ENCODE peak calls at places on chromosomes 7 and 10, in ten cellular contexts. One of them, this sample, is unnamed.

GRCh38 chr7:13560441-13560840 is 429.0 kb downstream of the ETV1 start:
- DNase-seq in Calu3: no peak
- DNase-seq in NCI-H748 treated with DMSO at 0.1 percent for 48 hours: no peak
- DNase-seq in HT1080: peak; percentile 61
- DNase-seq in NCI-H1105 treated with DMSO at 0.1 percent for 48 hours: no peak
- DNase-seq in stimulated activated CD8-positive, alpha-beta memory T cell treated with anti-CD3 and anti-CD28 coated beads, Interleukin-15, amount 100 ng/mL, for 48 hours: no peak
- DNase-seq in lung microvascular endothelial cell: no peak
- DNase-seq in SK-MEL-5: no peak
- DNase-seq in T-helper 9 cell: no peak
- DNase-seq in body of pancreas: no peak
- DNase-seq in this sample: no peak

GRCh38 chr7:149883049-149883439 is 9.3 kb downstream of the ATP6V0E2 start:
- DNase-seq in Calu3: no peak
- DNase-seq in NCI-H748 treated with DMSO at 0.1 percent for 48 hours: no peak
- DNase-seq in HT1080: no peak
- DNase-seq in NCI-H1105 treated with DMSO at 0.1 percent for 48 hours: no peak
- DNase-seq in stimulated activated CD8-positive, alpha-beta memory T cell treated with anti-CD3 and anti-CD28 coated beads, Interleukin-15, amount 100 ng/mL, for 48 hours: no peak
- DNase-seq in lung microvascular endothelial cell: no peak
- DNase-seq in SK-MEL-5: no peak
- DNase-seq in T-helper 9 cell: no peak
- DNase-seq in body of pancreas: no peak
- DNase-seq in this sample: no peak

GRCh38 chr10:121485443-121486139 is 112.7 kb downstream of the FGFR2 start:
- DNase-seq in Calu3: no peak
- DNase-seq in NCI-H748 treated with DMSO at 0.1 percent for 48 hours: no peak
- DNase-seq in HT1080: no peak
- DNase-seq in NCI-H1105 treated with DMSO at 0.1 percent for 48 hours: no peak
- DNase-seq in stimulated activated CD8-positive, alpha-beta memory T cell treated with anti-CD3 and anti-CD28 coated beads, Interleukin-15, amount 100 ng/mL, for 48 hours: no peak
- DNase-seq in lung microvascular endothelial cell: no peak
- DNase-seq in SK-MEL-5: no peak
- DNase-seq in T-helper 9 cell: no peak
- DNase-seq in body of pancreas: no peak
- DNase-seq in this sample: no peak

GRCh38 chr10:10551595-10551994 is 466.1 kb upstream of the CELF2 start:
- DNase-seq in Calu3: no peak
- DNase-seq in NCI-H748 treated with DMSO at 0.1 percent for 48 hours: peak; percentile 94
- DNase-seq in HT1080: no peak
- DNase-seq in NCI-H1105 treated with DMSO at 0.1 percent for 48 hours: no peak
- DNase-seq in stimulated activated CD8-positive, alpha-beta memory T cell treated with anti-CD3 and anti-CD28 coated beads, Interleukin-15, amount 100 ng/mL, for 48 hours: no peak
- DNase-seq in lung microvascular endothelial cell: no peak
- DNase-seq in SK-MEL-5: no peak
- DNase-seq in T-helper 9 cell: no peak
- DNase-seq in body of pancreas: no peak
- DNase-seq in this sample: peak; percentile 51

GRCh38 chr10:78617633-78618032 is 451.1 kb upstream of the ZMIZ1 start:
- DNase-seq in Calu3: no peak
- DNase-seq in NCI-H748 treated with DMSO at 0.1 percent for 48 hours: no peak
- DNase-seq in HT1080: no peak
- DNase-seq in NCI-H1105 treated with DMSO at 0.1 percent for 48 hours: no peak
- DNase-seq in stimulated activated CD8-positive, alpha-beta memory T cell treated with anti-CD3 and anti-CD28 coated beads, Interleukin-15, amount 100 ng/mL, for 48 hours: no peak
- DNase-seq in lung microvascular endothelial cell: no peak
- DNase-seq in SK-MEL-5: no peak
- DNase-seq in T-helper 9 cell: no peak
- DNase-seq in body of pancreas: no peak
- DNase-seq in this sample: peak; percentile 50

GRCh38 chr7:29135851-29136250 is 10.5 kb downstream of the CPVL start:
- DNase-seq in Calu3: no peak
- DNase-seq in NCI-H748 treated with DMSO at 0.1 percent for 48 hours: no peak
- DNase-seq in HT1080: no peak
- DNase-seq in NCI-H1105 treated with DMSO at 0.1 percent for 48 hours: no peak
- DNase-seq in stimulated activated CD8-positive, alpha-beta memory T cell treated with anti-CD3 and anti-CD28 coated beads, Interleukin-15, amount 100 ng/mL, for 48 hours: no peak
- DNase-seq in lung microvascular endothelial cell: no peak
- DNase-seq in SK-MEL-5: no peak
- DNase-seq in T-helper 9 cell: no peak
- DNase-seq in body of pancreas: no peak
- DNase-seq in this sample: no peak

GRCh38 chr7:45103958-45104843 is 7.3 kb downstream of the TBRG4 start:
- DNase-seq in Calu3: no peak
- DNase-seq in NCI-H748 treated with DMSO at 0.1 percent for 48 hours: no peak
- DNase-seq in HT1080: no peak
- DNase-seq in NCI-H1105 treated with DMSO at 0.1 percent for 48 hours: no peak
- DNase-seq in stimulated activated CD8-positive, alpha-beta memory T cell treated with anti-CD3 and anti-CD28 coated beads, Interleukin-15, amount 100 ng/mL, for 48 hours: no peak
- DNase-seq in lung microvascular endothelial cell: no peak
- DNase-seq in SK-MEL-5: no peak
- DNase-seq in T-helper 9 cell: no peak
- DNase-seq in body of pancreas: no peak
- DNase-seq in this sample: no peak

GRCh38 chr10:53997953-53998352 is 803.1 kb downstream of the PCDH15 start:
- DNase-seq in Calu3: no peak
- DNase-seq in NCI-H748 treated with DMSO at 0.1 percent for 48 hours: peak; percentile 14
- DNase-seq in HT1080: no peak
- DNase-seq in NCI-H1105 treated with DMSO at 0.1 percent for 48 hours: peak; percentile 20
- DNase-seq in stimulated activated CD8-positive, alpha-beta memory T cell treated with anti-CD3 and anti-CD28 coated beads, Interleukin-15, amount 100 ng/mL, for 48 hours: no peak
- DNase-seq in lung microvascular endothelial cell: no peak
- DNase-seq in SK-MEL-5: peak; percentile 44
- DNase-seq in T-helper 9 cell: no peak
- DNase-seq in body of pancreas: no peak
- DNase-seq in this sample: peak; percentile 15

GRCh38 chr10:6382081-6382480 is 179.3 kb downstream of the PFKFB3 start:
- DNase-seq in Calu3: no peak
- DNase-seq in NCI-H748 treated with DMSO at 0.1 percent for 48 hours: no peak
- DNase-seq in HT1080: peak; percentile 66
- DNase-seq in NCI-H1105 treated with DMSO at 0.1 percent for 48 hours: no peak
- DNase-seq in stimulated activated CD8-positive, alpha-beta memory T cell treated with anti-CD3 and anti-CD28 coated beads, Interleukin-15, amount 100 ng/mL, for 48 hours: no peak
- DNase-seq in lung microvascular endothelial cell: peak; percentile 95
- DNase-seq in SK-MEL-5: no peak
- DNase-seq in T-helper 9 cell: no peak
- DNase-seq in body of pancreas: no peak
- DNase-seq in this sample: no peak

GRCh38 chr10:62049815-62050626 is 148.5 kb downstream of the ARID5B start:
- DNase-seq in Calu3: no peak
- DNase-seq in NCI-H748 treated with DMSO at 0.1 percent for 48 hours: no peak
- DNase-seq in HT1080: no peak
- DNase-seq in NCI-H1105 treated with DMSO at 0.1 percent for 48 hours: no peak
- DNase-seq in stimulated activated CD8-positive, alpha-beta memory T cell treated with anti-CD3 and anti-CD28 coated beads, Interleukin-15, amount 100 ng/mL, for 48 hours: no peak
- DNase-seq in lung microvascular endothelial cell: peak; percentile 50
- DNase-seq in SK-MEL-5: no peak
- DNase-seq in T-helper 9 cell: no peak
- DNase-seq in body of pancreas: no peak
- DNase-seq in this sample: no peak

GRCh38 chr7:112770051-112770450 is 20.1 kb downstream of the TMEM168 start:
- DNase-seq in Calu3: no peak
- DNase-seq in NCI-H748 treated with DMSO at 0.1 percent for 48 hours: no peak
- DNase-seq in HT1080: no peak
- DNase-seq in NCI-H1105 treated with DMSO at 0.1 percent for 48 hours: no peak
- DNase-seq in stimulated activated CD8-positive, alpha-beta memory T cell treated with anti-CD3 and anti-CD28 coated beads, Interleukin-15, amount 100 ng/mL, for 48 hours: no peak
- DNase-seq in lung microvascular endothelial cell: no peak
- DNase-seq in SK-MEL-5: no peak
- DNase-seq in T-helper 9 cell: no peak
- DNase-seq in body of pancreas: no peak
- DNase-seq in this sample: peak; percentile 38

GRCh38 chr7:99040104-99040958 is 103.6 kb downstream of the SMURF1 start:
- DNase-seq in Calu3: peak; percentile 80
- DNase-seq in NCI-H748 treated with DMSO at 0.1 percent for 48 hours: peak; percentile 13
- DNase-seq in HT1080: peak; percentile 71
- DNase-seq in NCI-H1105 treated with DMSO at 0.1 percent for 48 hours: peak; percentile 58
- DNase-seq in stimulated activated CD8-positive, alpha-beta memory T cell treated with anti-CD3 and anti-CD28 coated beads, Interleukin-15, amount 100 ng/mL, for 48 hours: peak; percentile 17
- DNase-seq in lung microvascular endothelial cell: peak; percentile 93
- DNase-seq in SK-MEL-5: peak; percentile 93
- DNase-seq in T-helper 9 cell: peak; percentile 51
- DNase-seq in body of pancreas: peak; percentile 86
- DNase-seq in this sample: peak; percentile 94

GRCh38 chr7:115864082-115864481 is 166.5 kb downstream of the TFEC start:
- DNase-seq in Calu3: no peak
- DNase-seq in NCI-H748 treated with DMSO at 0.1 percent for 48 hours: no peak
- DNase-seq in HT1080: no peak
- DNase-seq in NCI-H1105 treated with DMSO at 0.1 percent for 48 hours: no peak
- DNase-seq in stimulated activated CD8-positive, alpha-beta memory T cell treated with anti-CD3 and anti-CD28 coated beads, Interleukin-15, amount 100 ng/mL, for 48 hours: no peak
- DNase-seq in lung microvascular endothelial cell: no peak
- DNase-seq in SK-MEL-5: no peak
- DNase-seq in T-helper 9 cell: no peak
- DNase-seq in body of pancreas: no peak
- DNase-seq in this sample: no peak

GRCh38 chr10:73433538-73433867 is at the start of gene MSS51:
- DNase-seq in Calu3: no peak
- DNase-seq in NCI-H748 treated with DMSO at 0.1 percent for 48 hours: no peak
- DNase-seq in HT1080: no peak
- DNase-seq in NCI-H1105 treated with DMSO at 0.1 percent for 48 hours: no peak
- DNase-seq in stimulated activated CD8-positive, alpha-beta memory T cell treated with anti-CD3 and anti-CD28 coated beads, Interleukin-15, amount 100 ng/mL, for 48 hours: no peak
- DNase-seq in lung microvascular endothelial cell: no peak
- DNase-seq in SK-MEL-5: no peak
- DNase-seq in T-helper 9 cell: no peak
- DNase-seq in body of pancreas: no peak
- DNase-seq in this sample: no peak

GRCh38 chr10:70255329-70256299 is 22.4 kb upstream of the PPA1 start:
- DNase-seq in Calu3: peak; percentile 89
- DNase-seq in NCI-H748 treated with DMSO at 0.1 percent for 48 hours: no peak
- DNase-seq in HT1080: peak; percentile 93
- DNase-seq in NCI-H1105 treated with DMSO at 0.1 percent for 48 hours: no peak
- DNase-seq in stimulated activated CD8-positive, alpha-beta memory T cell treated with anti-CD3 and anti-CD28 coated beads, Interleukin-15, amount 100 ng/mL, for 48 hours: no peak
- DNase-seq in lung microvascular endothelial cell: peak; percentile 47
- DNase-seq in SK-MEL-5: peak; percentile 91
- DNase-seq in T-helper 9 cell: no peak
- DNase-seq in body of pancreas: no peak
- DNase-seq in this sample: no peak

GRCh38 chr10:59672150-59672875 is 37.3 kb downstream of the SLC16A9 start:
- DNase-seq in Calu3: no peak
- DNase-seq in NCI-H748 treated with DMSO at 0.1 percent for 48 hours: no peak
- DNase-seq in HT1080: no peak
- DNase-seq in NCI-H1105 treated with DMSO at 0.1 percent for 48 hours: no peak
- DNase-seq in stimulated activated CD8-positive, alpha-beta memory T cell treated with anti-CD3 and anti-CD28 coated beads, Interleukin-15, amount 100 ng/mL, for 48 hours: no peak
- DNase-seq in lung microvascular endothelial cell: no peak
- DNase-seq in SK-MEL-5: no peak
- DNase-seq in T-helper 9 cell: no peak
- DNase-seq in body of pancreas: no peak
- DNase-seq in this sample: no peak

GRCh38 chr10:93580824-93581223 is 14.4 kb downstream of the FFAR4 start:
- DNase-seq in Calu3: peak; percentile 23
- DNase-seq in NCI-H748 treated with DMSO at 0.1 percent for 48 hours: no peak
- DNase-seq in HT1080: peak; percentile 29
- DNase-seq in NCI-H1105 treated with DMSO at 0.1 percent for 48 hours: peak; percentile 1
- DNase-seq in stimulated activated CD8-positive, alpha-beta memory T cell treated with anti-CD3 and anti-CD28 coated beads, Interleukin-15, amount 100 ng/mL, for 48 hours: no peak
- DNase-seq in lung microvascular endothelial cell: no peak
- DNase-seq in SK-MEL-5: no peak
- DNase-seq in T-helper 9 cell: no peak
- DNase-seq in body of pancreas: no peak
- DNase-seq in this sample: peak; percentile 37

GRCh38 chr7:39406464-39406863 is 159.7 kb upstream of the YAE1 start:
- DNase-seq in Calu3: no peak
- DNase-seq in NCI-H748 treated with DMSO at 0.1 percent for 48 hours: no peak
- DNase-seq in HT1080: no peak
- DNase-seq in NCI-H1105 treated with DMSO at 0.1 percent for 48 hours: no peak
- DNase-seq in stimulated activated CD8-positive, alpha-beta memory T cell treated with anti-CD3 and anti-CD28 coated beads, Interleukin-15, amount 100 ng/mL, for 48 hours: no peak
- DNase-seq in lung microvascular endothelial cell: no peak
- DNase-seq in SK-MEL-5: no peak
- DNase-seq in T-helper 9 cell: no peak
- DNase-seq in body of pancreas: peak; percentile 32
- DNase-seq in this sample: peak; percentile 50

GRCh38 chr10:96269438-96270300 is 1.7 kb downstream of the BLNK start:
- DNase-seq in Calu3: no peak
- DNase-seq in NCI-H748 treated with DMSO at 0.1 percent for 48 hours: no peak
- DNase-seq in HT1080: no peak
- DNase-seq in NCI-H1105 treated with DMSO at 0.1 percent for 48 hours: no peak
- DNase-seq in stimulated activated CD8-positive, alpha-beta memory T cell treated with anti-CD3 and anti-CD28 coated beads, Interleukin-15, amount 100 ng/mL, for 48 hours: no peak
- DNase-seq in lung microvascular endothelial cell: no peak
- DNase-seq in SK-MEL-5: no peak
- DNase-seq in T-helper 9 cell: no peak
- DNase-seq in body of pancreas: no peak
- DNase-seq in this sample: no peak

GRCh38 chr7:127816354-127817190 is 164.6 kb downstream of the SND1 start:
- DNase-seq in Calu3: no peak
- DNase-seq in NCI-H748 treated with DMSO at 0.1 percent for 48 hours: no peak
- DNase-seq in HT1080: no peak
- DNase-seq in NCI-H1105 treated with DMSO at 0.1 percent for 48 hours: no peak
- DNase-seq in stimulated activated CD8-positive, alpha-beta memory T cell treated with anti-CD3 and anti-CD28 coated beads, Interleukin-15, amount 100 ng/mL, for 48 hours: no peak
- DNase-seq in lung microvascular endothelial cell: no peak
- DNase-seq in SK-MEL-5: no peak
- DNase-seq in T-helper 9 cell: no peak
- DNase-seq in body of pancreas: no peak
- DNase-seq in this sample: peak; percentile 24

GRCh38 chr10:29329420-29329819 is 40.5 kb downstream of the LYZL1 start:
- DNase-seq in Calu3: no peak
- DNase-seq in NCI-H748 treated with DMSO at 0.1 percent for 48 hours: peak; percentile 83
- DNase-seq in HT1080: no peak
- DNase-seq in NCI-H1105 treated with DMSO at 0.1 percent for 48 hours: peak; percentile 86
- DNase-seq in stimulated activated CD8-positive, alpha-beta memory T cell treated with anti-CD3 and anti-CD28 coated beads, Interleukin-15, amount 100 ng/mL, for 48 hours: no peak
- DNase-seq in lung microvascular endothelial cell: no peak
- DNase-seq in SK-MEL-5: no peak
- DNase-seq in T-helper 9 cell: no peak
- DNase-seq in body of pancreas: no peak
- DNase-seq in this sample: no peak

GRCh38 chr7:148912758-148913541 is 28.9 kb upstream of the EZH2 start:
- DNase-seq in Calu3: no peak
- DNase-seq in NCI-H748 treated with DMSO at 0.1 percent for 48 hours: no peak
- DNase-seq in HT1080: no peak
- DNase-seq in NCI-H1105 treated with DMSO at 0.1 percent for 48 hours: no peak
- DNase-seq in stimulated activated CD8-positive, alpha-beta memory T cell treated with anti-CD3 and anti-CD28 coated beads, Interleukin-15, amount 100 ng/mL, for 48 hours: peak; percentile 57
- DNase-seq in lung microvascular endothelial cell: no peak
- DNase-seq in SK-MEL-5: no peak
- DNase-seq in T-helper 9 cell: no peak
- DNase-seq in body of pancreas: no peak
- DNase-seq in this sample: no peak

GRCh38 chr7:100200693-100201092 is 19.1 kb upstream of the PVRIG start:
- DNase-seq in Calu3: no peak
- DNase-seq in NCI-H748 treated with DMSO at 0.1 percent for 48 hours: no peak
- DNase-seq in HT1080: no peak
- DNase-seq in NCI-H1105 treated with DMSO at 0.1 percent for 48 hours: no peak
- DNase-seq in stimulated activated CD8-positive, alpha-beta memory T cell treated with anti-CD3 and anti-CD28 coated beads, Interleukin-15, amount 100 ng/mL, for 48 hours: no peak
- DNase-seq in lung microvascular endothelial cell: no peak
- DNase-seq in SK-MEL-5: no peak
- DNase-seq in T-helper 9 cell: no peak
- DNase-seq in body of pancreas: peak; percentile 38
- DNase-seq in this sample: peak; percentile 66

GRCh38 chr10:22379059-22379458 is 33.8 kb downstream of the SPAG6 start:
- DNase-seq in Calu3: no peak
- DNase-seq in NCI-H748 treated with DMSO at 0.1 percent for 48 hours: no peak
- DNase-seq in HT1080: peak; percentile 4
- DNase-seq in NCI-H1105 treated with DMSO at 0.1 percent for 48 hours: no peak
- DNase-seq in stimulated activated CD8-positive, alpha-beta memory T cell treated with anti-CD3 and anti-CD28 coated beads, Interleukin-15, amount 100 ng/mL, for 48 hours: peak; percentile 33
- DNase-seq in lung microvascular endothelial cell: no peak
- DNase-seq in SK-MEL-5: no peak
- DNase-seq in T-helper 9 cell: no peak
- DNase-seq in body of pancreas: no peak
- DNase-seq in this sample: no peak

GRCh38 chr10:92291921-92292860 is 1.2 kb downstream of the MARCHF5 start:
- DNase-seq in Calu3: peak; percentile 40
- DNase-seq in NCI-H748 treated with DMSO at 0.1 percent for 48 hours: no peak
- DNase-seq in HT1080: peak; percentile 40
- DNase-seq in NCI-H1105 treated with DMSO at 0.1 percent for 48 hours: no peak
- DNase-seq in stimulated activated CD8-positive, alpha-beta memory T cell treated with anti-CD3 and anti-CD28 coated beads, Interleukin-15, amount 100 ng/mL, for 48 hours: peak; percentile 24
- DNase-seq in lung microvascular endothelial cell: peak; percentile 75
- DNase-seq in SK-MEL-5: peak; percentile 42
- DNase-seq in T-helper 9 cell: peak; percentile 21
- DNase-seq in body of pancreas: peak; percentile 63
- DNase-seq in this sample: peak; percentile 70

GRCh38 chr7:44177570-44178131 is 11.6 kb downstream of the GCK start:
- DNase-seq in Calu3: no peak
- DNase-seq in NCI-H748 treated with DMSO at 0.1 percent for 48 hours: no peak
- DNase-seq in HT1080: peak; percentile 62
- DNase-seq in NCI-H1105 treated with DMSO at 0.1 percent for 48 hours: no peak
- DNase-seq in stimulated activated CD8-positive, alpha-beta memory T cell treated with anti-CD3 and anti-CD28 coated beads, Interleukin-15, amount 100 ng/mL, for 48 hours: no peak
- DNase-seq in lung microvascular endothelial cell: no peak
- DNase-seq in SK-MEL-5: no peak
- DNase-seq in T-helper 9 cell: no peak
- DNase-seq in body of pancreas: no peak
- DNase-seq in this sample: no peak

GRCh38 chr10:93921338-93921737 is 27.6 kb downstream of the SLC35G1 start:
- DNase-seq in Calu3: peak; percentile 11
- DNase-seq in NCI-H748 treated with DMSO at 0.1 percent for 48 hours: no peak
- DNase-seq in HT1080: no peak
- DNase-seq in NCI-H1105 treated with DMSO at 0.1 percent for 48 hours: no peak
- DNase-seq in stimulated activated CD8-positive, alpha-beta memory T cell treated with anti-CD3 and anti-CD28 coated beads, Interleukin-15, amount 100 ng/mL, for 48 hours: no peak
- DNase-seq in lung microvascular endothelial cell: peak; percentile 16
- DNase-seq in SK-MEL-5: peak; percentile 33
- DNase-seq in T-helper 9 cell: peak; percentile 7
- DNase-seq in body of pancreas: peak; percentile 53
- DNase-seq in this sample: no peak

GRCh38 chr10:91672021-91672608 is 39.2 kb upstream of the PPP1R3C start:
- DNase-seq in Calu3: no peak
- DNase-seq in NCI-H748 treated with DMSO at 0.1 percent for 48 hours: peak; percentile 63
- DNase-seq in HT1080: peak; percentile 86
- DNase-seq in NCI-H1105 treated with DMSO at 0.1 percent for 48 hours: peak; percentile 56
- DNase-seq in stimulated activated CD8-positive, alpha-beta memory T cell treated with anti-CD3 and anti-CD28 coated beads, Interleukin-15, amount 100 ng/mL, for 48 hours: no peak
- DNase-seq in lung microvascular endothelial cell: peak; percentile 68
- DNase-seq in SK-MEL-5: peak; percentile 2
- DNase-seq in T-helper 9 cell: no peak
- DNase-seq in body of pancreas: no peak
- DNase-seq in this sample: peak; percentile 17